ENCODE peak calls at places on chromosomes 4 and X, in seven cellular contexts. W, A, J, H, D, O and P are unnamed samples.

GRCh38 chr4:81392164-81392563 is 79.5 kb downstream of the RASGEF1B start:
- DNase-seq in W (no peak), A (no peak), J (no peak), H (no peak), D (no peak), O (no peak), P (no peak)

GRCh38 chr4:36187723-36188333 is 56.5 kb downstream of the ARAP2 start:
- DNase-seq in W (no peak), A (no peak), J (peak; percentile 33), H (peak; percentile 62), D (no peak), O (no peak), P (peak; percentile 0)

GRCh38 chrX:56789518-56790070 is 60.6 kb downstream of the NBDY start:
- DNase-seq in W (no peak), A (no peak), J (no peak), H (no peak), D (no peak), O (peak; percentile 62), P (no peak)

GRCh38 chr4:119536572-119537528 is 91.8 kb downstream of the PDE5A start:
- DNase-seq in W (no peak), A (no peak), J (peak; percentile 66), H (peak; percentile 49), D (peak; percentile 39), O (no peak), P (peak; percentile 80)

GRCh38 chr4:75289843-75290616 is 224.2 kb downstream of the RCHY1 start:
- DNase-seq in W (no peak), A (no peak), J (peak; percentile 44), H (peak; percentile 12), D (no peak), O (no peak), P (peak; percentile 2)

GRCh38 chrX:104189862-104190261 is 23.6 kb downstream of the FAM199X start:
- DNase-seq in W (no peak), A (no peak), J (no peak), H (no peak), D (no peak), O (no peak), P (no peak)

GRCh38 chrX:13669246-13669689 is 16.3 kb downstream of the TCEANC start:
- DNase-seq in W (peak; percentile 83), A (peak; percentile 87), J (peak; percentile 93), H (peak; percentile 96), D (peak; percentile 94), O (no peak), P (peak; percentile 99)

GRCh38 chrX:52983526-52983925 is 25.2 kb upstream of the FAM156A start:
- DNase-seq in W (no peak), A (no peak), J (no peak), H (peak; percentile 19), D (no peak), O (no peak), P (peak; percentile 68)

GRCh38 chr4:92305878-92306520 is 2.2 kb downstream of the GRID2 start:
- DNase-seq in W (no peak), A (no peak), J (no peak), H (no peak), D (no peak), O (no peak), P (no peak)

GRCh38 chr4:4848540-4848939 is 10.9 kb upstream of the MSX1 start:
- DNase-seq in W (no peak), A (no peak), J (no peak), H (no peak), D (no peak), O (no peak), P (no peak)

GRCh38 chr4:3045500-3045850 is 28.9 kb downstream of the HTT-AS start:
- DNase-seq in W (no peak), A (peak; percentile 52), J (peak; percentile 76), H (peak; percentile 65), D (peak; percentile 74), O (peak; percentile 74), P (peak; percentile 51)

GRCh38 chr4:149521611-149522010 is 294.0 kb downstream of the IQCM start:
- DNase-seq in W (no peak), A (no peak), J (no peak), H (no peak), D (no peak), O (no peak), P (peak; percentile 3)

GRCh38 chrX:2829066-2829430 is 318 bp downstream of the GYG2 start:
- DNase-seq in W (no peak), A (peak; percentile 22), J (no peak), H (no peak), D (no peak), O (no peak), P (no peak)

GRCh38 chr4:1041936-1042330 is 30.5 kb downstream of the FGFRL1 start:
- DNase-seq in W (no peak), A (no peak), J (no peak), H (no peak), D (no peak), O (no peak), P (no peak)

GRCh38 chr4:60315586-60315985 is 884.5 kb upstream of the ADGRL3 start:
- DNase-seq in W (no peak), A (no peak), J (no peak), H (no peak), D (no peak), O (no peak), P (no peak)

GRCh38 chr4:23174179-23174578 is 481.4 kb downstream of the GBA3 start:
- DNase-seq in W (no peak), A (no peak), J (no peak), H (no peak), D (no peak), O (no peak), P (no peak)

GRCh38 chrX:129769467-129770154 is 10.1 kb upstream of the SASH3 start:
- DNase-seq in W (no peak), A (no peak), J (no peak), H (no peak), D (no peak), O (no peak), P (no peak)

GRCh38 chrX:25005382-25006185 is 10.2 kb downstream of the ARX start:
- DNase-seq in W (no peak), A (no peak), J (no peak), H (no peak), D (no peak), O (no peak), P (no peak)

GRCh38 chrX:17738002-17738713 is 865 bp downstream of the SCML1 start:
- DNase-seq in W (peak; percentile 45), A (peak; percentile 45), J (peak; percentile 36), H (no peak), D (no peak), O (no peak), P (peak; percentile 18)

GRCh38 chrX:119512145-119512800 is 44.0 kb downstream of the SLC25A5 start:
- DNase-seq in W (peak; percentile 24), A (peak; percentile 60), J (peak; percentile 79), H (peak; percentile 80), D (peak; percentile 28), O (no peak), P (peak; percentile 75)

GRCh38 chr4:68518889-68519288 is 57.2 kb downstream of the UGT2B17 start:
- DNase-seq in W (no peak), A (no peak), J (no peak), H (no peak), D (no peak), O (no peak), P (no peak)
- TF ChIP-seq CTCF in W (no peak), A (no peak), J (no peak), H (no peak), D (no peak), O (no peak), P (no peak)

DNA sequence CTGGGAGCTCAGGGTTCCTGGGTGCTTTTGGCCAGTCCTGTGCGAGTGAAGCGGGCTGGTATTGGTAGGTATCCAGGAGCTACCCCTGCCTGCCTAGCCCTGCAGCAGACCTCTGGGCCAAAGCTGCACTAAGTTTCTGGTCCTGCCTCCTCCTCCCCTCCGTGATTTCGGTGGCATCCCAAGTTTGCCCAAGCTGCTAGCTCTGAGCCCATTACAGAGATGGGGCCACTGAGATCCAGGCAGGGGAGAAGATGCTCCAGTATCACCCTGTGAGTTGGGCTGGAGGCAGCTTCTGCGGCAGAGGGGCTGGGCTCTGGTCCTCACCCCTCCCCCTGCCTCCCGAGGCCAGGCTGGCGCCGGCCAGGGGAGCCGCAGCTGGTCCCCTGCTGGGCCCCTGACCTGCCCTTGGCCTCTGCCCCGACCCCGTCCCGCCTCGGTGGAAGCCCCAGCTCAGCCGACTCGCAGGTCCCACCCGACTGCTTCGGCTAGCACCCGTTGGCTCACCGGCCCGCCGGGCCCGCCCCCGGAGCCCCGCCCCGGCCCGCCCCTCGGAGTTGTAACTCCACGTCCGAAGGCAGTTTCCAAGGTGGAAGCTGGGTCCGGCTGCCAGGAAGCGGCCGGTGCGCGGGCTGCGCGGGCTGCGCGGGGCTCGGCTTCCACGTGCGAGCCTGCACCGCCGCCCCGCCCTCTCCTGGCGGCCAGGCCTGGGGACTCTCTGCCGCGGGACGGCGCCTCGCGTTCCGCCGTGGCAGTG is at the start of gene DUSP9:
- DNase-seq in W (peak; percentile 4), A (peak; percentile 20), J (peak; percentile 15), H (peak; percentile 16), D (no peak), O (no peak), P (no peak)
- H3K4me3 ChIP-seq in W (no peak within 1 kb of the TSS), A (peak within 1 kb of the TSS; percentile 6), J (no peak within 1 kb of the TSS), H (no peak within 1 kb of the TSS), D (no peak within 1 kb of the TSS), O (peak within 1 kb of the TSS; percentile 41), P (no peak within 1 kb of the TSS)

GRCh38 chr4:154344686-154345085 is 146.9 kb downstream of the DCHS2 start:
- DNase-seq in W (no peak), A (no peak), J (no peak), H (no peak), D (no peak), O (no peak), P (no peak)

GRCh38 chr4:154348657-154349056 is 142.9 kb downstream of the DCHS2 start:
- DNase-seq in W (no peak), A (no peak), J (no peak), H (no peak), D (no peak), O (no peak), P (no peak)

GRCh38 chr4:154354883-154355282 is 136.7 kb downstream of the DCHS2 start:
- DNase-seq in W (no peak), A (no peak), J (no peak), H (no peak), D (no peak), O (no peak), P (no peak)

GRCh38 chr4:154345359-154345758 is 146.2 kb downstream of the DCHS2 start:
- DNase-seq in W (no peak), A (no peak), J (no peak), H (no peak), D (no peak), O (no peak), P (no peak)

GRCh38 chr4:154349829-154350228 is 141.8 kb downstream of the DCHS2 start:
- DNase-seq in W (no peak), A (no peak), J (peak; percentile 16), H (peak; percentile 4), D (no peak), O (no peak), P (peak; percentile 7)
- TF ChIP-seq CTCF in W (no peak), A (peak; percentile 24), J (peak; percentile 34), H (peak; percentile 38), D (peak; percentile 37), O (no peak), P (peak; percentile 29)

GRCh38 chr4:176499518-176499917 is 179.8 kb downstream of the SPCS3 start:
- DNase-seq in W (no peak), A (no peak), J (peak; percentile 84), H (peak; percentile 65), D (peak; percentile 86), O (no peak), P (peak; percentile 66)
- H3K4me3 ChIP-seq in W (no peak overlapping the region), A (no peak overlapping the region), J (no peak overlapping the region), H (no peak overlapping the region), D (no peak overlapping the region), O (no peak overlapping the region), P (no peak overlapping the region)